ENCODE peak calls at places on chromosome 1, in eight cellular contexts. One of them, this sample, is unnamed.

GRCh38 chr1:9294440-9294773 is 1.7 kb downstream of the SPSB1 start:
- DNase-seq in prostate gland: no peak
- DNase-seq in occipital lobe: no peak
- DNase-seq in AG10803: peak
- DNase-seq in Caco-2: no peak
- DNase-seq in Kasumi-1: no peak
- DNase-seq in IMR-90: peak
- DNase-seq in myocyte: peak
- DNase-seq in this sample: no peak

GRCh38 chr1:168610111-168610510 is 33.7 kb downstream of the XCL1 start:
- DNase-seq in prostate gland: no peak
- DNase-seq in occipital lobe: no peak
- DNase-seq in AG10803: no peak
- DNase-seq in Caco-2: no peak
- DNase-seq in Kasumi-1: no peak
- DNase-seq in IMR-90: no peak
- DNase-seq in myocyte: no peak
- DNase-seq in this sample: no peak

GRCh38 chr1:208980590-208980989 is 602.9 kb upstream of the CAMK1G start:
- DNase-seq in prostate gland: no peak
- DNase-seq in occipital lobe: no peak
- DNase-seq in AG10803: no peak
- DNase-seq in Caco-2: no peak
- DNase-seq in Kasumi-1: no peak
- DNase-seq in IMR-90: no peak
- DNase-seq in myocyte: no peak
- DNase-seq in this sample: no peak

GRCh38 chr1:112460672-112461071 is 48.1 kb upstream of the WNT2B start:
- DNase-seq in prostate gland: no peak
- DNase-seq in occipital lobe: no peak
- DNase-seq in AG10803: no peak
- DNase-seq in Caco-2: no peak
- DNase-seq in Kasumi-1: no peak
- DNase-seq in IMR-90: peak
- DNase-seq in myocyte: no peak
- DNase-seq in this sample: no peak

GRCh38 chr1:180291004-180291403 is 60.9 kb downstream of the LHX4 start:
- DNase-seq in prostate gland: no peak
- DNase-seq in occipital lobe: no peak
- DNase-seq in AG10803: no peak
- DNase-seq in Caco-2: no peak
- DNase-seq in Kasumi-1: no peak
- DNase-seq in IMR-90: peak
- DNase-seq in myocyte: no peak
- DNase-seq in this sample: no peak

GRCh38 chr1:15261155-15262002 is 14.4 kb downstream of the FHAD1 start:
- DNase-seq in prostate gland: no peak
- DNase-seq in occipital lobe: no peak
- DNase-seq in AG10803: no peak
- DNase-seq in Caco-2: no peak
- DNase-seq in Kasumi-1: peak
- DNase-seq in IMR-90: no peak
- DNase-seq in myocyte: no peak
- DNase-seq in this sample: no peak

GRCh38 chr1:222711319-222712252 is 705 bp downstream of the AIDA start:
- DNase-seq in prostate gland: peak
- DNase-seq in occipital lobe: peak
- DNase-seq in AG10803: peak
- DNase-seq in Caco-2: peak
- DNase-seq in Kasumi-1: peak
- DNase-seq in IMR-90: peak
- DNase-seq in myocyte: peak
- DNase-seq in this sample: peak

GRCh38 chr1:107477233-107477632 is 336.4 kb downstream of the NTNG1 start:
- DNase-seq in prostate gland: no peak
- DNase-seq in occipital lobe: no peak
- DNase-seq in AG10803: no peak
- DNase-seq in Caco-2: no peak
- DNase-seq in Kasumi-1: no peak
- DNase-seq in IMR-90: no peak
- DNase-seq in myocyte: no peak
- DNase-seq in this sample: no peak